ENCODE peak calls at places on chromosomes 7 and 10, in eight cellular contexts. F, Z, B, A, X, N, Q and I are unnamed samples.

GRCh38 chr10:114058297-114058696 is 14.6 kb downstream of the ADRB1 start:
- DNase-seq in F (no peak), Z (no peak), B (no peak), A (no peak), X (no peak), N (no peak), Q (no peak), I (no peak)

GRCh38 chr7:54888067-54888735 is 129.2 kb upstream of the SEC61G start:
- DNase-seq in F (no peak), Z (no peak), B (peak; percentile 46), A (no peak), X (no peak), N (peak; percentile 63), Q (no peak), I (no peak)

GRCh38 chr7:127769696-127770400 is 117.9 kb downstream of the SND1 start:
- DNase-seq in F (no peak), Z (no peak), B (no peak), A (no peak), X (no peak), N (no peak), Q (peak; percentile 73), I (no peak)

GRCh38 chr10:24463683-24464426 is 254.9 kb downstream of the KIAA1217 start:
- DNase-seq in F (peak; percentile 41), Z (peak; percentile 38), B (no peak), A (peak; percentile 59), X (no peak), N (no peak), Q (peak; percentile 91), I (peak; percentile 45)

GRCh38 chr10:662686-663465 is 26.6 kb downstream of the DIP2C start:
- DNase-seq in F (no peak), Z (no peak), B (peak; percentile 26), A (no peak), X (no peak), N (no peak), Q (no peak), I (no peak)

GRCh38 chr7:33716581-33717477 is 188.5 kb upstream of the BMPER start:
- DNase-seq in F (peak; percentile 27), Z (no peak), B (no peak), A (no peak), X (peak; percentile 14), N (no peak), Q (peak; percentile 61), I (peak; percentile 17)

GRCh38 chr7:139205843-139206242 is 25.2 kb upstream of the UBN2 start:
- DNase-seq in F (no peak), Z (no peak), B (no peak), A (no peak), X (no peak), N (no peak), Q (no peak), I (no peak)

GRCh38 chr7:75986147-75986781 is 8.1 kb downstream of the TMEM120A start:
- DNase-seq in F (no peak), Z (no peak), B (peak; percentile 67), A (no peak), X (no peak), N (peak; percentile 54), Q (no peak), I (no peak)

GRCh38 chr10:104331208-104331838 is 6.9 kb downstream of the ITPRIP start:
- DNase-seq in F (no peak), Z (no peak), B (peak; percentile 42), A (no peak), X (no peak), N (no peak), Q (peak; percentile 85), I (no peak)

DNA sequence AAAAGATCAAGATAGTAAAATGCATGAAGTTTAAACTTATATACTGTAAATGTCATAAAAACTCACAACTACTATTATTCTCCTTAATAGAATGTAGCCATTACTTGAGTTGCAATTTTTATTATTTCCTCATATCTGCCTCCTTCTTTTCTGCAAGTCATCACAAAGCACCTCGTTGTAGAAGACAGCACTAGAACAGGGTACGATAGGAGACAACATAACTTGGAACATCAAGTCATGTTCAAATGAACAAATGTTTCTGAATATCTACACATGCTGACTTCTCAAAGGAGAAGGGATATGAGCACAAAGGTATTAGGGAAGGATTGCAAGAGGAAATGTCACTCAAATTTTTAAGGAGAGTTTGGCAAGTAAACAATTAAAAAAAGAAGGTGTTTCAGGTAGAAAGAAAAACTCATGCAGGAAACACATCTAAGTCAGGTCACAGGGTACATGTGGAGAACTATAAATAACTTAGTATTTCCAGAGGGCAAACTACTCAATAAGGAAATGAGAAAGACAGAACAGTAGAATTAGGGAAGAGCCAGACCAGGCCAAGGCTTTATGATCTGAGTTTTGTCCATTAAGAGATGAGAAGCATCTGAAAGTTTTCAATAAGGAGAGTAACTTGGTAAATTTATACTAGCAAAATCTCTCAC is 186.7 kb downstream of the CRPPA start:
- DNase-seq in F (no peak), Z (no peak), B (no peak), A (no peak), X (no peak), N (no peak), Q (no peak), I (no peak)
- H3K4me3 ChIP-seq in F (no peak overlapping the region), Z (no peak overlapping the region), B (no peak overlapping the region), A (no peak overlapping the region), X (no peak overlapping the region), N (no peak overlapping the region), Q (no peak overlapping the region), I (no peak overlapping the region)

DNA sequence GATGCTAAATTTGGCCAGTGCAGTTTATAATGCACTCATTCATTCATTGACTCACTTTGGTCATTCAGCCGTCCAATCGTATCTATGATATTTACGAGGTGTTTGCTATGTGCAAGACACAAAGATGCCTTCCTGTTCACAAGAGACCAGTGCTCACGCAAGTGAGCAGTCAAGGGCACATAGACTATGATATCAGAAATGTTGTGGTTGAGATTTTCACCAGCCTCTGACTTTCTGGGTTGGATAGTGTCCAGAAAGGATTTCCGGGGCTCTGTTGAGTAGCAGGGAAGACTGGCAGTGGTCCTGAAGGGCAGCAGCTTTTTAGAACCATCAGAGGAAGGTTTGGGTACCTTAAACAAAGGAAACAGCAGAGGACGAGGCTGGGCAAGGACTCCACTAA is 191.8 kb downstream of the GALNT17 start:
- DNase-seq in F (no peak), Z (no peak), B (no peak), A (no peak), X (no peak), N (no peak), Q (no peak), I (no peak)
- H3K4me3 ChIP-seq in F (no peak overlapping the region), Z (no peak overlapping the region), B (no peak overlapping the region), A (no peak overlapping the region), X (no peak overlapping the region), N (no peak overlapping the region), Q (no peak overlapping the region), I (no peak overlapping the region)

GRCh38 chr10:29732918-29733317 is 98.1 kb upstream of the SVIL start:
- DNase-seq in F (no peak), Z (no peak), B (no peak), A (no peak), X (no peak), N (no peak), Q (no peak), I (no peak)
- H3K4me3 ChIP-seq in F (no peak overlapping the region), Z (no peak overlapping the region), B (no peak overlapping the region), A (no peak overlapping the region), X (no peak overlapping the region), N (peak overlapping the region; percentile 94), Q (no peak overlapping the region), I (no peak overlapping the region)

DNA sequence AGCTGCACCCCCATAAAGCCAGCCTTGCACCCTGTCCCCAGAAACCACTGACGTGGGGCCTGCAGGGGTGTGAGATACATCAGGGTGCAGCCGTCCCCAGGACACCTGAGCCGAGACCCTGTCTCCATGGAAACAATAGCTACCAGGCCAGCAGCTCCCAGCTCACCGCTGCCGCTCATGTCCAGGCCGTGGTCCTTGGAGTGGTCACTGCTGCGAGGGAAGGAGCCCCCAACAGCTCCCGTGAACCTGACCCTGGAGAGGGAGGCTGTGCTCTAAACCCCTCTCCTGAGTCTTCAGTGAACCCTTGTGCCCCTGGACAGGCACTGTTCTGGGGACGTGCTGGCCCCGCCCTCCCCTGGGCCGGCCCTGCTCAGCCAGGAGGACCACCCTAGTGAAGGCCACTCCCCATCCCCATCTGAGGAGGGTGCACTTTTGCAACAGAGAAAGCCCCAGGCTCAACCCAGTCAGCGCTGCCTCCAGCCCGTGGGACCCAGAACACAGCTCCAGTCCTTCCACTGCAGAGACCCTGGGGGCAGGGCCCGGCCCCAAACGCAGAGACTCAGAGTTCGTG is 19.6 kb upstream of the INPP5A start:
- DNase-seq in F (no peak), Z (no peak), B (peak; percentile 48), A (no peak), X (no peak), N (peak; percentile 51), Q (no peak), I (no peak)
- H3K4me3 ChIP-seq in F (no peak overlapping the region), Z (no peak overlapping the region), B (peak overlapping the region; percentile 34), A (no peak overlapping the region), X (peak overlapping the region; percentile 31), N (peak overlapping the region; percentile 53), Q (no peak overlapping the region), I (no peak overlapping the region)

GRCh38 chr7:94511763-94512162 is 2.2 kb downstream of the CASD1 start:
- DNase-seq in F (no peak), Z (no peak), B (no peak), A (no peak), X (no peak), N (no peak), Q (no peak), I (no peak)

GRCh38 chr7:94512735-94513564 is 3.3 kb downstream of the CASD1 start:
- DNase-seq in F (no peak), Z (no peak), B (no peak), A (no peak), X (no peak), N (no peak), Q (no peak), I (no peak)

GRCh38 chr7:94514917-94515316 is 5.3 kb downstream of the CASD1 start:
- DNase-seq in F (no peak), Z (no peak), B (no peak), A (no peak), X (no peak), N (no peak), Q (no peak), I (no peak)

GRCh38 chr7:94514140-94514889 is 4.7 kb downstream of the CASD1 start:
- DNase-seq in F (no peak), Z (no peak), B (no peak), A (no peak), X (no peak), N (no peak), Q (no peak), I (no peak)

GRCh38 chr7:94513565-94513860 is 3.9 kb downstream of the CASD1 start:
- DNase-seq in F (no peak), Z (no peak), B (no peak), A (no peak), X (no peak), N (no peak), Q (peak; percentile 55), I (no peak)
- H3K4me3 ChIP-seq in F (no peak overlapping the region), Z (no peak overlapping the region), B (no peak overlapping the region), A (no peak overlapping the region), X (no peak overlapping the region), N (no peak overlapping the region), Q (no peak overlapping the region), I (no peak overlapping the region)

GRCh38 chr7:117068511-117069155 is 115.3 kb downstream of the ST7 start:
- DNase-seq in F (no peak), Z (no peak), B (no peak), A (no peak), X (no peak), N (no peak), Q (peak; percentile 85), I (peak; percentile 39)
- H3K4me3 ChIP-seq in F (no peak overlapping the region), Z (no peak overlapping the region), B (no peak overlapping the region), A (no peak overlapping the region), X (no peak overlapping the region), N (no peak overlapping the region), Q (no peak overlapping the region), I (no peak overlapping the region)

GRCh38 chr10:31146496-31147219 is 115.0 kb upstream of the ZNF438 start:
- DNase-seq in F (no peak), Z (peak; percentile 94), B (no peak), A (no peak), X (peak; percentile 15), N (peak; percentile 69), Q (no peak), I (peak; percentile 90)
- H3K4me3 ChIP-seq in F (no peak overlapping the region), Z (peak overlapping the region; percentile 63), B (no peak overlapping the region), A (no peak overlapping the region), X (no peak overlapping the region), N (no peak overlapping the region), Q (no peak overlapping the region), I (peak overlapping the region; percentile 50)